ENCODE peak calls at places on chromosomes 5 and 9, in five cellular contexts. One of them, this sample, is unnamed.

GRCh38 chr5:66987126-66987525 is 209.5 kb downstream of the CD180 start:
- DNase-seq in fibroblast of the aortic adventitia: peak; percentile 44
- DNase-seq in foreskin fibroblast: no peak
- DNase-seq in cardiac fibroblast: peak; percentile 57
- DNase-seq in psoas muscle: no peak
- DNase-seq in this sample: no peak

GRCh38 chr9:113798062-113799030 is 77.8 kb upstream of the ZNF618 start:
- DNase-seq in fibroblast of the aortic adventitia: no peak
- DNase-seq in foreskin fibroblast: no peak
- DNase-seq in cardiac fibroblast: no peak
- DNase-seq in psoas muscle: no peak
- DNase-seq in this sample: no peak

GRCh38 chr5:139671096-139671841 is 23.1 kb downstream of the CXXC5 start:
- DNase-seq in fibroblast of the aortic adventitia: no peak
- DNase-seq in foreskin fibroblast: no peak
- DNase-seq in cardiac fibroblast: peak; percentile 43
- DNase-seq in psoas muscle: no peak
- DNase-seq in this sample: no peak

GRCh38 chr9:120376101-120376500 is 203.9 kb downstream of the CDK5RAP2 start:
- DNase-seq in fibroblast of the aortic adventitia: no peak
- DNase-seq in foreskin fibroblast: no peak
- DNase-seq in cardiac fibroblast: no peak
- DNase-seq in psoas muscle: no peak
- DNase-seq in this sample: no peak

GRCh38 chr5:137563646-137564474 is 64.7 kb upstream of the SPOCK1 start:
- DNase-seq in fibroblast of the aortic adventitia: peak; percentile 75
- DNase-seq in foreskin fibroblast: peak; percentile 95
- DNase-seq in cardiac fibroblast: peak; percentile 77
- DNase-seq in psoas muscle: no peak
- DNase-seq in this sample: peak; percentile 94

GRCh38 chr5:137264573-137264972 is 234.6 kb downstream of the SPOCK1 start:
- DNase-seq in fibroblast of the aortic adventitia: peak; percentile 82
- DNase-seq in foreskin fibroblast: peak; percentile 85
- DNase-seq in cardiac fibroblast: peak; percentile 62
- DNase-seq in psoas muscle: no peak
- DNase-seq in this sample: peak; percentile 82

GRCh38 chr5:135462304-135462703 is 10.2 kb upstream of the TIFAB start:
- DNase-seq in fibroblast of the aortic adventitia: peak; percentile 49
- DNase-seq in foreskin fibroblast: no peak
- DNase-seq in cardiac fibroblast: peak; percentile 60
- DNase-seq in psoas muscle: no peak
- DNase-seq in this sample: no peak

GRCh38 chr5:137022043-137022442 is 477.1 kb downstream of the SPOCK1 start:
- DNase-seq in fibroblast of the aortic adventitia: peak; percentile 66
- DNase-seq in foreskin fibroblast: no peak
- DNase-seq in cardiac fibroblast: no peak
- DNase-seq in psoas muscle: no peak
- DNase-seq in this sample: no peak

GRCh38 chr9:107755267-107755666 is 265.7 kb upstream of the KLF4 start:
- DNase-seq in fibroblast of the aortic adventitia: peak; percentile 41
- DNase-seq in foreskin fibroblast: peak; percentile 82
- DNase-seq in cardiac fibroblast: peak; percentile 72
- DNase-seq in psoas muscle: no peak
- DNase-seq in this sample: peak; percentile 45

GRCh38 chr5:25662610-25663009 is 1017.8 kb upstream of the CDH10 start:
- DNase-seq in fibroblast of the aortic adventitia: no peak
- DNase-seq in foreskin fibroblast: no peak
- DNase-seq in cardiac fibroblast: no peak
- DNase-seq in psoas muscle: no peak
- DNase-seq in this sample: no peak

GRCh38 chr5:126359884-126360283 is 63.3 kb upstream of the GRAMD2B start:
- DNase-seq in fibroblast of the aortic adventitia: no peak
- DNase-seq in foreskin fibroblast: no peak
- DNase-seq in cardiac fibroblast: no peak
- DNase-seq in psoas muscle: no peak
- DNase-seq in this sample: no peak

GRCh38 chr9:6428940-6429889 is 16.2 kb downstream of the UHRF2 start:
- DNase-seq in fibroblast of the aortic adventitia: no peak
- DNase-seq in foreskin fibroblast: no peak
- DNase-seq in cardiac fibroblast: no peak
- DNase-seq in psoas muscle: no peak
- DNase-seq in this sample: no peak

GRCh38 chr9:93699650-93700049 is 123.3 kb downstream of the PHF2 start:
- DNase-seq in fibroblast of the aortic adventitia: no peak
- DNase-seq in foreskin fibroblast: no peak
- DNase-seq in cardiac fibroblast: no peak
- DNase-seq in psoas muscle: no peak
- DNase-seq in this sample: no peak

GRCh38 chr9:101727621-101728524 is 10.6 kb downstream of the GRIN3A start:
- DNase-seq in fibroblast of the aortic adventitia: peak; percentile 4
- DNase-seq in foreskin fibroblast: no peak
- DNase-seq in cardiac fibroblast: peak; percentile 40
- DNase-seq in psoas muscle: no peak
- DNase-seq in this sample: peak; percentile 7

GRCh38 chr5:160198886-160199409 is 30.4 kb upstream of the FABP6 start:
- DNase-seq in fibroblast of the aortic adventitia: no peak
- DNase-seq in foreskin fibroblast: no peak
- DNase-seq in cardiac fibroblast: no peak
- DNase-seq in psoas muscle: no peak
- DNase-seq in this sample: no peak

GRCh38 chr5:15694694-15695093 is 194.7 kb downstream of the FBXL7 start:
- DNase-seq in fibroblast of the aortic adventitia: peak; percentile 65
- DNase-seq in foreskin fibroblast: peak; percentile 45
- DNase-seq in cardiac fibroblast: no peak
- DNase-seq in psoas muscle: no peak
- DNase-seq in this sample: no peak

GRCh38 chr5:115456056-115456455 is 88.5 kb downstream of the FEM1C start:
- DNase-seq in fibroblast of the aortic adventitia: no peak
- DNase-seq in foreskin fibroblast: no peak
- DNase-seq in cardiac fibroblast: peak; percentile 83
- DNase-seq in psoas muscle: no peak
- DNase-seq in this sample: no peak

GRCh38 chr5:180976518-180976917 is 12.1 kb upstream of the BTNL3 start:
- DNase-seq in fibroblast of the aortic adventitia: no peak
- DNase-seq in foreskin fibroblast: no peak
- DNase-seq in cardiac fibroblast: no peak
- DNase-seq in psoas muscle: no peak
- DNase-seq in this sample: no peak

GRCh38 chr5:13814293-13814692 is 130.2 kb downstream of the DNAH5 start:
- DNase-seq in fibroblast of the aortic adventitia: peak; percentile 1
- DNase-seq in foreskin fibroblast: no peak
- DNase-seq in cardiac fibroblast: no peak
- DNase-seq in psoas muscle: no peak
- DNase-seq in this sample: no peak

GRCh38 chr5:127942246-127943060 is 141.1 kb upstream of the SLC12A2 start:
- DNase-seq in fibroblast of the aortic adventitia: no peak
- DNase-seq in foreskin fibroblast: peak; percentile 37
- DNase-seq in cardiac fibroblast: peak; percentile 65
- DNase-seq in psoas muscle: no peak
- DNase-seq in this sample: no peak

GRCh38 chr9:1018121-1018520 is 32.0 kb upstream of the DMRT2 start:
- DNase-seq in fibroblast of the aortic adventitia: peak; percentile 7
- DNase-seq in foreskin fibroblast: no peak
- DNase-seq in cardiac fibroblast: peak; percentile 9
- DNase-seq in psoas muscle: no peak
- DNase-seq in this sample: no peak

GRCh38 chr5:55173696-55174101 is 722 bp upstream of the CDC20B start:
- DNase-seq in fibroblast of the aortic adventitia: no peak
- DNase-seq in foreskin fibroblast: no peak
- DNase-seq in cardiac fibroblast: no peak
- DNase-seq in psoas muscle: no peak
- DNase-seq in this sample: no peak

GRCh38 chr9:129336601-129337286 is 158.7 kb upstream of the IER5L start:
- DNase-seq in fibroblast of the aortic adventitia: peak; percentile 81
- DNase-seq in foreskin fibroblast: peak; percentile 39
- DNase-seq in cardiac fibroblast: peak; percentile 39
- DNase-seq in psoas muscle: no peak
- DNase-seq in this sample: peak; percentile 23

GRCh38 chr9:124394167-124394566 is 21.1 kb downstream of the PSMB7 start:
- DNase-seq in fibroblast of the aortic adventitia: no peak
- DNase-seq in foreskin fibroblast: no peak
- DNase-seq in cardiac fibroblast: no peak
- DNase-seq in psoas muscle: no peak
- DNase-seq in this sample: no peak

GRCh38 chr5:111266491-111266890 is 42.3 kb downstream of the CAMK4 start:
- DNase-seq in fibroblast of the aortic adventitia: no peak
- DNase-seq in foreskin fibroblast: no peak
- DNase-seq in cardiac fibroblast: no peak
- DNase-seq in psoas muscle: no peak
- DNase-seq in this sample: no peak

GRCh38 chr5:52878671-52879070 is 91.0 kb downstream of the ITGA1 start:
- DNase-seq in fibroblast of the aortic adventitia: peak; percentile 41
- DNase-seq in foreskin fibroblast: peak; percentile 46
- DNase-seq in cardiac fibroblast: peak; percentile 53
- DNase-seq in psoas muscle: no peak
- DNase-seq in this sample: no peak

GRCh38 chr5:131256507-131256823 is 7.4 kb upstream of the CDC42SE2 start:
- DNase-seq in fibroblast of the aortic adventitia: no peak
- DNase-seq in foreskin fibroblast: no peak
- DNase-seq in cardiac fibroblast: no peak
- DNase-seq in psoas muscle: no peak
- DNase-seq in this sample: no peak

GRCh38 chr9:132099741-132100407 is 20.2 kb upstream of the MED27 start:
- DNase-seq in fibroblast of the aortic adventitia: no peak
- DNase-seq in foreskin fibroblast: no peak
- DNase-seq in cardiac fibroblast: no peak
- DNase-seq in psoas muscle: no peak
- DNase-seq in this sample: no peak

GRCh38 chr9:137590123-137590468 is 216 bp downstream of the ZMYND19 start:
- DNase-seq in fibroblast of the aortic adventitia: no peak
- DNase-seq in foreskin fibroblast: no peak
- DNase-seq in cardiac fibroblast: no peak
- DNase-seq in psoas muscle: no peak
- DNase-seq in this sample: no peak

GRCh38 chr9:14096182-14096922 is 217.6 kb downstream of the NFIB start:
- DNase-seq in fibroblast of the aortic adventitia: peak; percentile 75
- DNase-seq in foreskin fibroblast: no peak
- DNase-seq in cardiac fibroblast: peak; percentile 93
- DNase-seq in psoas muscle: no peak
- DNase-seq in this sample: no peak

GRCh38 chr5:106172681-106173532 is 1497.8 kb downstream of the EFNA5 start:
- DNase-seq in fibroblast of the aortic adventitia: peak; percentile 5
- DNase-seq in foreskin fibroblast: no peak
- DNase-seq in cardiac fibroblast: peak; percentile 33
- DNase-seq in psoas muscle: no peak
- DNase-seq in this sample: no peak

GRCh38 chr5:90866333-90866732 is 307.7 kb downstream of the ADGRV1 start:
- DNase-seq in fibroblast of the aortic adventitia: peak; percentile 56
- DNase-seq in foreskin fibroblast: no peak
- DNase-seq in cardiac fibroblast: peak; percentile 55
- DNase-seq in psoas muscle: no peak
- DNase-seq in this sample: no peak

GRCh38 chr9:21561502-21561901 is 79.4 kb upstream of the IFNE start:
- DNase-seq in fibroblast of the aortic adventitia: no peak
- DNase-seq in foreskin fibroblast: no peak
- DNase-seq in cardiac fibroblast: no peak
- DNase-seq in psoas muscle: no peak
- DNase-seq in this sample: no peak

GRCh38 chr9:21565137-21565536 is 83.0 kb upstream of the IFNE start:
- DNase-seq in fibroblast of the aortic adventitia: peak; percentile 65
- DNase-seq in foreskin fibroblast: no peak
- DNase-seq in cardiac fibroblast: no peak
- DNase-seq in psoas muscle: no peak
- DNase-seq in this sample: no peak

GRCh38 chr9:21560281-21560745 is 78.2 kb upstream of the IFNE start:
- DNase-seq in fibroblast of the aortic adventitia: no peak
- DNase-seq in foreskin fibroblast: no peak
- DNase-seq in cardiac fibroblast: no peak
- DNase-seq in psoas muscle: no peak
- DNase-seq in this sample: no peak

GRCh38 chr9:21567926-21568325 is 85.8 kb upstream of the IFNE start:
- DNase-seq in fibroblast of the aortic adventitia: no peak
- DNase-seq in foreskin fibroblast: no peak
- DNase-seq in cardiac fibroblast: no peak
- DNase-seq in psoas muscle: no peak
- DNase-seq in this sample: no peak

GRCh38 chr9:21564186-21564585 is 82.1 kb upstream of the IFNE start:
- DNase-seq in fibroblast of the aortic adventitia: no peak
- DNase-seq in foreskin fibroblast: no peak
- DNase-seq in cardiac fibroblast: no peak
- DNase-seq in psoas muscle: no peak
- DNase-seq in this sample: no peak
- H3K4me3 ChIP-seq in fibroblast of the aortic adventitia: peak overlapping the region; percentile 11
- H3K4me3 ChIP-seq in foreskin fibroblast: no peak overlapping the region
- H3K4me3 ChIP-seq in cardiac fibroblast: no peak overlapping the region
- H3K4me3 ChIP-seq in psoas muscle: no peak overlapping the region
- H3K4me3 ChIP-seq in this sample: no peak overlapping the region

GRCh38 chr9:127049044-127049443 is 73.4 kb downstream of the ANGPTL2 start:
- DNase-seq in fibroblast of the aortic adventitia: peak; percentile 86
- DNase-seq in foreskin fibroblast: peak; percentile 86
- DNase-seq in cardiac fibroblast: peak; percentile 98
- DNase-seq in psoas muscle: no peak
- DNase-seq in this sample: peak; percentile 51
- TF ChIP-seq CTCF in fibroblast of the aortic adventitia: peak; percentile 59
- TF ChIP-seq CTCF in foreskin fibroblast: peak; percentile 28
- TF ChIP-seq CTCF in cardiac fibroblast: peak; percentile 77
- TF ChIP-seq CTCF in psoas muscle: peak; percentile 27
- TF ChIP-seq CTCF in this sample: no peak

GRCh38 chr5:104815212-104815611 is 1252.6 kb upstream of the NUDT12 start:
- DNase-seq in fibroblast of the aortic adventitia: no peak
- DNase-seq in foreskin fibroblast: no peak
- DNase-seq in cardiac fibroblast: no peak
- DNase-seq in psoas muscle: no peak
- DNase-seq in this sample: no peak

DNA sequence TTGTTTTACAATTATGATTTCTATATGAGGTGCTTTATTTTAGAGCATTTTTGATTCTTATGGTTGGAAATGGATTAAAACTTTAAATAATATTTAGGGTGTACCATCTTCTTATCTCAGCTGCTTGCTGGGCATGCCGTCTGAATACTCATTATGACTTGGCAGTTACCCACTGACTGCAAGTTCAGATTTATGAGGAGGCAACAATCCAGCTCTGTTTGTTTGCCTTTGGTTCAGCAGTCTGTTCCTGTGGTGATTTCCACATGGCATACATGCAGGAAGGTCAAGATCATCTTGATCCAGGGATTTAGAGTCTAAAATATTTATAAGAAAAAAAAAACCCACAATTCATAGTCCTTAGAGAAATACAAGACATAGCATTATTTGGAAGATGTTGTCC is 1254.5 kb upstream of the NUDT12 start:
- DNase-seq in fibroblast of the aortic adventitia: no peak
- DNase-seq in foreskin fibroblast: no peak
- DNase-seq in cardiac fibroblast: no peak
- DNase-seq in psoas muscle: no peak
- DNase-seq in this sample: no peak
- H3K4me3 ChIP-seq in fibroblast of the aortic adventitia: no peak overlapping the region
- H3K4me3 ChIP-seq in foreskin fibroblast: no peak overlapping the region
- H3K4me3 ChIP-seq in cardiac fibroblast: no peak overlapping the region
- H3K4me3 ChIP-seq in psoas muscle: no peak overlapping the region
- H3K4me3 ChIP-seq in this sample: no peak overlapping the region

DNA sequence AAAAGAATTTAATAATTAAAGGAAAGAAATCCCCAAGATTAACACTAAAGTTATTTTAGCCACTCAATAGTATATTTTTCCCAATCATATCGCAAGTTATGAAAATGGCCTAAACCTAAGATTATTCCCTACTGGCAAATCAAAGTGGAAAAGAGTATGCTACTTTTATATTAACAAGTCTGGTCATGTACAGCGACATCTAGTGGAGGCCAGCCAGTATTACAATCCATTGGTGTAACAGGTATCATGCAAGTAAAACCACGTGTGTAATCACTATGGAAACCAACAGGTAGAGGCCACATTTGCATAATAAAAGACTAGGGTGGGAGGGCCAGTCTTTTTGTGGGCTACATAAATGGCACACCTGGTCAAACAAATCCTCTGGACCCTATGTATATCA is 976.4 kb upstream of the CDH9 start:
- DNase-seq in fibroblast of the aortic adventitia: peak; percentile 6
- DNase-seq in foreskin fibroblast: no peak
- DNase-seq in cardiac fibroblast: peak; percentile 23
- DNase-seq in psoas muscle: no peak
- DNase-seq in this sample: no peak
- TF ChIP-seq CTCF in fibroblast of the aortic adventitia: peak; percentile 48
- TF ChIP-seq CTCF in foreskin fibroblast: no peak
- TF ChIP-seq CTCF in cardiac fibroblast: peak; percentile 42
- TF ChIP-seq CTCF in psoas muscle: no peak
- TF ChIP-seq CTCF in this sample: no peak

This sample was measured in AG04449.